ENCODE peak calls at places on chromosome 6, in nine cellular contexts. I, Q, E, A, K, B, D, T and Z are unnamed samples.

GRCh38 chr6:135938588-135939215 is 87.2 kb downstream of the PDE7B start:
- DNase-seq in I (peak), Q (no peak), E (no peak), A (no peak), K (no peak), B (peak), D (peak), T (no peak), Z (no peak)

GRCh38 chr6:31586596-31586995 is 519 bp downstream of the LST1 start:
- DNase-seq in I (no peak), Q (no peak), E (no peak), A (no peak), K (peak), B (no peak), D (no peak), T (no peak), Z (no peak)

GRCh38 chr6:137156650-137157049 is 16.8 kb downstream of the IL22RA2 start:
- DNase-seq in I (no peak), Q (no peak), E (no peak), A (no peak), K (no peak), B (no peak), D (no peak), T (no peak), Z (no peak)

GRCh38 chr6:33000053-33000452 is 9.3 kb downstream of the HLA-DOA start:
- DNase-seq in I (peak), Q (no peak), E (no peak), A (peak), K (no peak), B (no peak), D (peak), T (no peak), Z (no peak)

GRCh38 chr6:39206250-39206721 is 23.0 kb downstream of the KCNK5 start:
- DNase-seq in I (peak), Q (no peak), E (no peak), A (peak), K (no peak), B (no peak), D (peak), T (no peak), Z (no peak)

GRCh38 chr6:24891004-24891403 is 44.8 kb downstream of the RIPOR2 start:
- DNase-seq in I (no peak), Q (no peak), E (no peak), A (no peak), K (no peak), B (no peak), D (no peak), T (no peak), Z (no peak)

GRCh38 chr6:52534966-52535390 is 41.9 kb downstream of the TRAM2 start:
- DNase-seq in I (no peak), Q (no peak), E (no peak), A (no peak), K (no peak), B (no peak), D (no peak), T (no peak), Z (no peak)

GRCh38 chr6:33426590-33427563 is 7.0 kb downstream of the SYNGAP1 start:
- DNase-seq in I (peak), Q (no peak), E (no peak), A (no peak), K (no peak), B (peak), D (peak), T (no peak), Z (no peak)

GRCh38 chr6:127566119-127566518 is 10.9 kb upstream of the C6orf58 start:
- DNase-seq in I (no peak), Q (no peak), E (no peak), A (no peak), K (no peak), B (no peak), D (no peak), T (no peak), Z (no peak)

DNA sequence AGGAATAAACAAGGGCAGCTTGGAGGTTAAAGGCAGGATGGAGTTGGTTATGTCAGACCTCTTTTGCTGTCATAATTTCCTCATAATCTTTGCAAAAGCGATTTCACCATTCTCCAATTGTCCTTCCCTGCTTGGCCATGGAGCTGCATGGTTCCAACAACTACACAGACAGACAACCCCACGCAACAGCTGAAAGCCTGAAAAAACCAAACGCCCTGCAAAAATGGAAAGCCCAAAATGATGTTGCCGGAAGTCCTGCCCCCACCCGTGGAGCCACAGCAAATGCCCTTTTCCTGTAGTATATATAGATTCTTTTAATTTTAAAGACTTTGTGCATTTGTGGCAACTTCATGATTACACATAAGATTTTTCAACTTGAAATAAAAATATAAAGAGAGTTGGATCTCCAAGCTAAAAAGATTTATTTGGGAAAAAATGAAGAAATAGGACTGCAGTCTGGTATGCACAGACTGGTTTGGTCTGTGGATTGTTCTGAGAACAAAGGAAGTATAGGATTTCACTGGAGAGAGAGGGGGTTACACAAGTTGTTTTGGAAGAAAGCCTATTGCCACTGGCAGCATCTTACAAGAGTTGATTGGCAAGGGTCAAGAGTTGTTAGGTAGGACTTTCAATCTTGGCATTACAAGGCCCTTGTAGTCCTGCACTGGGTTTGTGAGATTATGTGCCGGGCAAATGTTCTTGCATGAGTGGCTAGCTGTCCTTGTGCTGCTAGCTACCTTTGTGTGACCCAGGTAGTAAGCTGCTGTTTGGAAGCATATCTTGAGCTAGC is 190.0 kb downstream of the C6orf118 start:
- DNase-seq in I (no peak), Q (no peak), E (no peak), A (no peak), K (no peak), B (no peak), D (no peak), T (peak), Z (no peak)
- TF ChIP-seq EP300 in I (no peak), Q (no peak), E (no peak), A (no peak), K (no peak), B (no peak), D (no peak), T (no peak), Z (no peak)

GRCh38 chr6:12956991-12957320 is 240.4 kb downstream of the PHACTR1 start:
- DNase-seq in I (no peak), Q (no peak), E (no peak), A (no peak), K (no peak), B (no peak), D (no peak), T (no peak), Z (no peak)
- H3K4me3 ChIP-seq in I (no peak), Q (peak), E (peak), A (peak), K (peak), B (peak), D (peak), T (peak), Z (peak)

GRCh38 chr6:119283214-119283613 is 66.3 kb downstream of the MAN1A1 start:
- DNase-seq in I (no peak), Q (no peak), E (no peak), A (no peak), K (no peak), B (no peak), D (no peak), T (no peak), Z (no peak)

GRCh38 chr6:119283979-119284545 is 65.5 kb downstream of the MAN1A1 start:
- DNase-seq in I (no peak), Q (no peak), E (no peak), A (no peak), K (no peak), B (no peak), D (no peak), T (no peak), Z (no peak)

GRCh38 chr6:119285908-119286625 is 63.5 kb downstream of the MAN1A1 start:
- DNase-seq in I (no peak), Q (no peak), E (no peak), A (no peak), K (no peak), B (no peak), D (no peak), T (no peak), Z (no peak)

GRCh38 chr6:119280586-119281163 is 68.9 kb downstream of the MAN1A1 start:
- DNase-seq in I (no peak), Q (no peak), E (no peak), A (no peak), K (no peak), B (no peak), D (no peak), T (no peak), Z (no peak)

GRCh38 chr6:119284861-119285521 is 64.6 kb downstream of the MAN1A1 start:
- DNase-seq in I (peak), Q (no peak), E (no peak), A (no peak), K (no peak), B (no peak), D (peak), T (no peak), Z (no peak)
- TF ChIP-seq CTCF in I (peak), Q (no peak), E (no peak), A (no peak), K (no peak), B (no peak), D (no peak), T (no peak), Z (no peak)

GRCh38 chr6:15916581-15916980 is 212.3 kb upstream of the MYLIP start:
- DNase-seq in I (no peak), Q (no peak), E (no peak), A (no peak), K (no peak), B (no peak), D (no peak), T (no peak), Z (no peak)
- TF ChIP-seq EP300 in I (no peak), Q (no peak), E (no peak), A (no peak), K (no peak), B (no peak), D (no peak), T (no peak), Z (no peak)

GRCh38 chr6:110063864-110064263 is 85.8 kb downstream of the GPR6 start:
- DNase-seq in I (no peak), Q (no peak), E (no peak), A (no peak), K (no peak), B (no peak), D (no peak), T (peak), Z (no peak)

GRCh38 chr6:110064744-110065524 is 86.8 kb downstream of the GPR6 start:
- DNase-seq in I (no peak), Q (no peak), E (no peak), A (no peak), K (no peak), B (no peak), D (no peak), T (peak), Z (no peak)

GRCh38 chr6:110068592-110068967 is 90.5 kb downstream of the GPR6 start:
- DNase-seq in I (no peak), Q (no peak), E (no peak), A (no peak), K (no peak), B (no peak), D (no peak), T (peak), Z (no peak)

GRCh38 chr6:110067837-110068591 is 89.9 kb downstream of the GPR6 start:
- DNase-seq in I (no peak), Q (no peak), E (no peak), A (no peak), K (no peak), B (no peak), D (no peak), T (peak), Z (no peak)

GRCh38 chr6:110066091-110066490 is 88.0 kb downstream of the GPR6 start:
- DNase-seq in I (no peak), Q (no peak), E (no peak), A (no peak), K (no peak), B (no peak), D (no peak), T (peak), Z (no peak)
- H3K4me3 ChIP-seq in I (no peak), Q (no peak), E (no peak), A (no peak), K (no peak), B (no peak), D (no peak), T (no peak), Z (no peak)

GRCh38 chr6:143527677-143528076 is 16.2 kb upstream of the FUCA2 start:
- DNase-seq in I (no peak), Q (no peak), E (no peak), A (no peak), K (no peak), B (no peak), D (no peak), T (no peak), Z (no peak)

GRCh38 chr6:143528164-143528811 is 16.8 kb upstream of the FUCA2 start:
- DNase-seq in I (no peak), Q (no peak), E (no peak), A (no peak), K (no peak), B (no peak), D (no peak), T (no peak), Z (no peak)

GRCh38 chr6:143531720-143532504 is 20.4 kb upstream of the FUCA2 start:
- DNase-seq in I (no peak), Q (no peak), E (no peak), A (no peak), K (peak), B (no peak), D (no peak), T (no peak), Z (no peak)

DNA sequence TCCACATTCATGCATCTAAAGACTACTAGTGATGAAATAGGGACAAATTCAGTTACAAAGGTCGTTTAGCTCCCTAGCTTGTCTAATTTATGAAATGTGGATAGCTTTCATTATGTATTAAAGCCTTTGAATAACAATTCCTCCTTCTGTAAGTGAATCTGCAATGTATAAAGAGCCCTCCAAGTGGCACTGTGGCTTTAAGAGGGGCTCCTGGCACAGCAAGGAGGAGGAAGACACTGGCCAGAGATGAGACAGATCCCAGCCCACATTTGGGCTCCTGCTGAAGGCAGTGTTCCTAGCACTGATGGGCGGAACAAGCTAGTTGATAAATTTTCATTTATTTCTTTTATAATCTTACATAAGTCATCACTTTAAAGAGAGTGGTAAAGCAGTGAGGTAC is 17.6 kb upstream of the FUCA2 start:
- DNase-seq in I (no peak), Q (no peak), E (no peak), A (no peak), K (no peak), B (peak), D (peak), T (no peak), Z (no peak)
- TF ChIP-seq CTCF in I (peak), Q (no peak), E (no peak), A (no peak), K (no peak), B (peak), D (no peak), T (no peak), Z (no peak)

GRCh38 chr6:112154711-112155110 is 67.3 kb downstream of the FAM229B start:
- DNase-seq in I (no peak), Q (no peak), E (no peak), A (no peak), K (no peak), B (no peak), D (no peak), T (no peak), Z (no peak)

GRCh38 chr6:112150363-112150762 is 63.0 kb downstream of the FAM229B start:
- DNase-seq in I (no peak), Q (peak), E (peak), A (no peak), K (no peak), B (no peak), D (peak), T (no peak), Z (no peak)

GRCh38 chr6:112156694-112157093 is 69.3 kb downstream of the FAM229B start:
- DNase-seq in I (no peak), Q (no peak), E (no peak), A (no peak), K (no peak), B (no peak), D (no peak), T (no peak), Z (no peak)

GRCh38 chr6:112155900-112156299 is 68.5 kb downstream of the FAM229B start:
- DNase-seq in I (no peak), Q (no peak), E (no peak), A (no peak), K (no peak), B (no peak), D (no peak), T (no peak), Z (no peak)

DNA sequence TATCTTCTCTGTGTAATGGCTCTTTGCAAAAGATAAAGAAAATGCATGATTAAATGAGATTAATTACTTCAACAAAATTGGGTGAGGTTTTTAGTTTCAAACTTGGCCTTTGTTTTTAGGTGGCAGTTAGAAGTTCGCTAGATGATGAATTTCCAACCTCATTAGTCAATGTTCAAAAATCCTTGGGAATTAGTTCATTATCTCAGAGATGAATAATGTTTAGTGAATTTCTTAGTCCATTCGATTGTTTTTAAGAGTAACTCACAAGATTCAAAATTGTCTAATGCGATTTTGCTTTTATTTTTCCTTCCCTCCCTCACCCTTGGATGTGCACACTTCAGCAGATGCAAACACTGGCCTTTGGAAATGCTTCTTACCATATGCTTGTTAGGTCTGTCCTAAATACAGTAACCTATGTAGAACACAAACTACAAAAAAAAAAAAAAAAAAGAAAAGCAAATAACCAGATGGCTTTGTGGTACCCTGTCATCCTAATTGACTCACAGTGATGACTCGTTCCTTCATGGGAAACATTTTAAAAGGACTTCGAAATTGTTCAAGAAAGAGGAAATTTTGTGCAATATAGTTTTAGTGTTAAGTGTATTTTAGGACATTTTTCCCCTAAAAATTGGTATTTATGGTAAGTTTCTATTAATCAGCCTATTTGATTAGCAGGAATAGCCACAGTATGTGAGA is 66.7 kb downstream of the FAM229B start:
- DNase-seq in I (no peak), Q (no peak), E (no peak), A (no peak), K (no peak), B (peak), D (peak), T (no peak), Z (no peak)
- TF ChIP-seq EP300 in I (no peak), Q (no peak), E (no peak), A (no peak), K (no peak), B (no peak), D (no peak), T (no peak), Z (no peak)

GRCh38 chr6:26611599-26611998 is 14.8 kb downstream of the ABT1 start:
- DNase-seq in I (no peak), Q (no peak), E (no peak), A (no peak), K (no peak), B (no peak), D (no peak), T (no peak), Z (no peak)

GRCh38 chr6:26613201-26613600 is 16.4 kb downstream of the ABT1 start:
- DNase-seq in I (no peak), Q (no peak), E (no peak), A (no peak), K (no peak), B (no peak), D (no peak), T (no peak), Z (no peak)

GRCh38 chr6:26609463-26609862 is 12.7 kb downstream of the ABT1 start:
- DNase-seq in I (no peak), Q (no peak), E (no peak), A (no peak), K (no peak), B (no peak), D (no peak), T (no peak), Z (no peak)

DNA sequence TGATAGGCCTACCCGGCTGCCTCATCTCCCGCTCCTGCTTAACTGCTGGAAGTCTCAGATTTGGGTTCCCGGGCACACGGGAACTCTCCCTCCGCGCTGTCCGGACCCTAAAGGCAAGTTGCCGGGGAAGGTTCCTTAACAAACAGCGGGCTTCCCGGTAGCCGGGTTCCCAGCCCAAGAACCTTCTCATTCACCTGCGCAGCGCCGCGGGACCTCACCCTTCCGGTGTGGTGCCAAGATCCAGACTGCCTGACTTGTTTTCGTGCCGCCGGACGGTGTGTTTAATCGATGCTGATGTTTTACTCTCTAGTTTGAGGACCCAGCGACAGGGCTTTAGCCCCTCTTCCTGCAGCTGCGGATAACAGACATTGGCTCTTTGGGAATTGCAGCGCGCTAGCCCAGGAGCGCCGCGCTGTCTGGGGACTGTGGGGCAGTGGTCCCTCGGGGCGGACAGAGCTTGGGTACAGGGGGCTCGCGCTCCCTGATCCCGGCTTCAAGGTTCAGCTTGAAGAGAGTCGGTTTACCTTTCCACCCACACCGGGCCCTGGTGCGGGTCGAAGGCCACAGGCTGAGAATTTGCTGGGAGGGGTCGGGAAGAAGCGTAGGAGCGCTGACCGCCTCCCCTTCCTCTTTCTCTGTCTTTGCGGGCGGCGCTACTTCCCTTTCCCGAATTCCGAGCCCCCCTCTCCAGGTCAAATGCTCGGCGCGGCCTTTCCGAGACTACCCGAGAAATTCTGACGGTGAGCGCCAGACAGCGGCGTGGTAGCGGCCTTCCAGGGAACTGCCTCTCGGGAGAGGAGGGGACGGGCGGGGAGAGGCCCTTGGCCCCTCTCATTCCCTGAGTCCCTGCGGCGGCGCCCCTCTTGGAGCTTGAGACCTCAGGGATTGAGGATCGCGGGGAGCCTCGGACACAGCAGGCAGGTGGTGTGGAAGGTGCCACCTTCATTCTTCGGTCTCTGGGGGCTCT is 17.2 kb downstream of the ABT1 start:
- DNase-seq in I (no peak), Q (no peak), E (no peak), A (no peak), K (no peak), B (peak), D (no peak), T (no peak), Z (no peak)
- H3K4me3 ChIP-seq in I (no peak), Q (peak), E (peak), A (peak), K (peak), B (peak), D (no peak), T (peak), Z (no peak)

GRCh38 chr6:57075092-57075491 is 14.9 kb upstream of the ZNF451 start:
- DNase-seq in I (no peak), Q (no peak), E (no peak), A (no peak), K (no peak), B (no peak), D (no peak), T (no peak), Z (no peak)
- TF ChIP-seq CTCF in I (no peak), Q (no peak), E (no peak), A (no peak), K (no peak), B (no peak), D (no peak), T (no peak), Z (no peak)